ENCODE peak calls at places on chromosomes 1 and 21, in five cellular contexts. H, K, I, O and B are unnamed samples.

GRCh38 chr1:67459068-67459467 is 28.9 kb upstream of the SERBP1 start:
- DNase-seq in H (no peak), K (no peak), I (no peak), O (no peak), B (no peak)

GRCh38 chr1:1677718-1678580 is 14.6 kb downstream of the SLC35E2B start:
- DNase-seq in H (no peak), K (no peak), I (peak), O (no peak), B (no peak)

GRCh38 chr21:33541105-33541711 is 709 bp downstream of the GART start:
- DNase-seq in H (peak), K (no peak), I (no peak), O (no peak), B (no peak)

GRCh38 chr1:2412773-2413494 is 570 bp upstream of the PEX10 start:
- DNase-seq in H (peak), K (peak), I (no peak), O (no peak), B (no peak)

GRCh38 chr1:28395181-28395580 is 25.6 kb downstream of the PHACTR4 start:
- DNase-seq in H (peak), K (no peak), I (no peak), O (no peak), B (no peak)

GRCh38 chr1:85571181-85571540 is 9.4 kb upstream of the CCN1 start:
- DNase-seq in H (peak), K (no peak), I (no peak), O (no peak), B (no peak)

GRCh38 chr1:169340882-169341281 is 26.7 kb downstream of the NME7 start:
- DNase-seq in H (no peak), K (no peak), I (no peak), O (no peak), B (no peak)

GRCh38 chr1:156853761-156854160 is 5.2 kb downstream of the INSRR start:
- DNase-seq in H (no peak), K (no peak), I (no peak), O (no peak), B (no peak)

GRCh38 chr1:197342044-197342565 is 74.1 kb downstream of the CRB1 start:
- DNase-seq in H (peak), K (no peak), I (no peak), O (no peak), B (no peak)

GRCh38 chr1:37631039-37631428 is 3.7 kb downstream of the RSPO1 start:
- DNase-seq in H (no peak), K (no peak), I (no peak), O (no peak), B (no peak)